ENCODE peak calls at places on chromosomes 3 and 15, in five cellular contexts. J is BJ, M is cardiac fibroblast, A is cardiac muscle cell, H is fibroblast of the aortic adventitia. N is an unnamed sample.

GRCh38 chr3:44962606-44963393 is 13.2 kb downstream of the ZDHHC3 start:
- DNase-seq in J (no peak), M (no peak), A (no peak), H (no peak), N (no peak)

GRCh38 chr3:45921158-45922038 is 21.9 kb upstream of the CXCR6 start:
- DNase-seq in J (no peak), M (no peak), A (no peak), H (no peak), N (no peak)

GRCh38 chr3:149777414-149778214 is 14.7 kb downstream of the ANKUB1 start:
- DNase-seq in J (no peak), M (no peak), A (no peak), H (no peak), N (no peak)

GRCh38 chr3:160081958-160082533 is 93.4 kb downstream of the IL12A start:
- DNase-seq in J (no peak), M (no peak), A (no peak), H (no peak), N (no peak)

GRCh38 chr15:67048281-67049279 is 16.8 kb upstream of the SMAD3 start:
- DNase-seq in J (peak), M (peak), A (no peak), H (peak), N (peak)

GRCh38 chr3:153373571-153373970 is 211.5 kb downstream of the RAP2B start:
- DNase-seq in J (no peak), M (peak), A (no peak), H (peak), N (no peak)

GRCh38 chr15:67253103-67253502 is 1.4 kb downstream of the AAGAB start:
- DNase-seq in J (no peak), M (no peak), A (no peak), H (no peak), N (no peak)

GRCh38 chr3:54628888-54629368 is 298.9 kb downstream of the LRTM1 start:
- DNase-seq in J (no peak), M (no peak), A (no peak), H (no peak), N (no peak)

GRCh38 chr3:179067839-179068238 is 3.8 kb downstream of the ZMAT3 start:
- DNase-seq in J (no peak), M (peak), A (peak), H (peak), N (no peak)

GRCh38 chr3:31319332-31319731 is 213.4 kb upstream of the STT3B start:
- DNase-seq in J (no peak), M (no peak), A (no peak), H (no peak), N (no peak)

GRCh38 chr3:143627336-143627735 is 220.9 kb downstream of the SLC9A9 start:
- DNase-seq in J (no peak), M (peak), A (no peak), H (peak), N (no peak)

GRCh38 chr3:194001728-194002459 is 134.1 kb upstream of the HES1 start:
- DNase-seq in J (no peak), M (no peak), A (no peak), H (no peak), N (no peak)

GRCh38 chr3:108180214-108180613 is 42.0 kb downstream of the IFT57 start:
- DNase-seq in J (no peak), M (peak), A (no peak), H (peak), N (no peak)

GRCh38 chr15:51782357-51782896 is 31.0 kb downstream of the TMOD2 start:
- DNase-seq in J (no peak), M (peak), A (no peak), H (peak), N (no peak)

GRCh38 chr3:22835041-22835440 is 368.1 kb upstream of the UBE2E2 start:
- DNase-seq in J (no peak), M (no peak), A (no peak), H (no peak), N (no peak)

GRCh38 chr3:126465928-126466564 is 9.6 kb downstream of the ZXDC start:
- DNase-seq in J (no peak), M (no peak), A (no peak), H (no peak), N (peak)

GRCh38 chr3:38610934-38611333 is 38.6 kb downstream of the SCN5A start:
- DNase-seq in J (no peak), M (no peak), A (no peak), H (no peak), N (peak)

GRCh38 chr3:150830094-150830681 is 67.2 kb upstream of the SIAH2 start:
- DNase-seq in J (no peak), M (no peak), A (peak), H (peak), N (no peak)

GRCh38 chr15:40984963-40985362 is 31.7 kb downstream of the CHAC1 start:
- DNase-seq in J (peak), M (peak), A (no peak), H (peak), N (no peak)

GRCh38 chr3:97979610-97980009 is 7.4 kb upstream of the RIOX2 start:
- DNase-seq in J (no peak), M (no peak), A (peak), H (no peak), N (no peak)

GRCh38 chr15:71296032-71296686 is 180.9 kb downstream of the THSD4 start:
- DNase-seq in J (no peak), M (peak), A (no peak), H (peak), N (no peak)

GRCh38 chr3:38805765-38806386 is 10.1 kb downstream of the SCN10A start:
- DNase-seq in J (no peak), M (peak), A (peak), H (peak), N (no peak)

GRCh38 chr15:29470794-29471193 is 201.2 kb upstream of the NSMCE3 start:
- DNase-seq in J (no peak), M (no peak), A (no peak), H (no peak), N (no peak)

GRCh38 chr3:12707425-12707824 is 43.5 kb upstream of the RAF1 start:
- DNase-seq in J (no peak), M (peak), A (no peak), H (peak), N (no peak)

GRCh38 chr3:58899159-58899952 is 150.5 kb downstream of the CFAP20DC start:
- DNase-seq in J (no peak), M (peak), A (peak), H (peak), N (no peak)

GRCh38 chr15:48084759-48085420 is 35.9 kb upstream of the SLC24A5 start:
- DNase-seq in J (no peak), M (peak), A (peak), H (peak), N (no peak)

GRCh38 chr15:59933607-59934006 is 70.5 kb upstream of the FOXB1 start:
- DNase-seq in J (no peak), M (no peak), A (no peak), H (no peak), N (no peak)

GRCh38 chr15:52417501-52417900 is 111.2 kb downstream of the MYO5A start:
- DNase-seq in J (no peak), M (peak), A (no peak), H (peak), N (no peak)

GRCh38 chr3:188179006-188179966 is 25.3 kb downstream of the LPP start:
- DNase-seq in J (no peak), M (no peak), A (peak), H (peak), N (peak)

GRCh38 chr3:115275897-115276296 is 128.8 kb upstream of the ZBTB20 start:
- DNase-seq in J (no peak), M (peak), A (no peak), H (peak), N (no peak)

GRCh38 chr3:131535596-131535995 is 32.8 kb upstream of the MRPL3 start:
- DNase-seq in J (peak), M (no peak), A (no peak), H (no peak), N (no peak)

GRCh38 chr3:51747840-51748239 is 31.2 kb downstream of the IQCF6 start:
- DNase-seq in J (no peak), M (no peak), A (no peak), H (no peak), N (no peak)

GRCh38 chr15:96494530-96494929 is 164.0 kb downstream of the NR2F2 start:
- DNase-seq in J (no peak), M (no peak), A (no peak), H (no peak), N (no peak)

GRCh38 chr15:34719883-34720148 is 35.0 kb downstream of the GJD2 start:
- DNase-seq in J (no peak), M (no peak), A (no peak), H (no peak), N (no peak)

GRCh38 chr15:25739687-25740121 is 123.4 kb downstream of the ATP10A start:
- DNase-seq in J (no peak), M (peak), A (peak), H (peak), N (no peak)

GRCh38 chr3:152096280-152096679 is 172.4 kb upstream of the MBNL1 start:
- DNase-seq in J (no peak), M (no peak), A (no peak), H (no peak), N (no peak)

GRCh38 chr15:39299506-39300267 is 281.2 kb upstream of the THBS1 start:
- DNase-seq in J (no peak), M (no peak), A (no peak), H (no peak), N (no peak)

GRCh38 chr3:87136066-87136596 is 91.0 kb upstream of the CHMP2B start:
- DNase-seq in J (no peak), M (no peak), A (no peak), H (no peak), N (no peak)

GRCh38 chr3:138187296-138188012 is at the start of gene ARMC8:
- DNase-seq in J (peak), M (peak), A (peak), H (peak), N (peak)

GRCh38 chr15:101037090-101037830 is 118.1 kb downstream of the LRRK1 start:
- DNase-seq in J (no peak), M (no peak), A (no peak), H (no peak), N (no peak)

GRCh38 chr3:13782501-13782900 is 97.4 kb downstream of the WNT7A start:
- DNase-seq in J (no peak), M (no peak), A (no peak), H (no peak), N (peak)
- H3K4me3 ChIP-seq in J (no peak), M (no peak), A (no peak), H (no peak), N (no peak)

GRCh38 chr3:48428863-48429415 is 947 bp downstream of the PLXNB1 start:
- DNase-seq in J (no peak), M (peak), A (peak), H (no peak), N (no peak)
- H3K4me3 ChIP-seq in J (peak), M (peak), A (peak), H (peak), N (peak)

DNA sequence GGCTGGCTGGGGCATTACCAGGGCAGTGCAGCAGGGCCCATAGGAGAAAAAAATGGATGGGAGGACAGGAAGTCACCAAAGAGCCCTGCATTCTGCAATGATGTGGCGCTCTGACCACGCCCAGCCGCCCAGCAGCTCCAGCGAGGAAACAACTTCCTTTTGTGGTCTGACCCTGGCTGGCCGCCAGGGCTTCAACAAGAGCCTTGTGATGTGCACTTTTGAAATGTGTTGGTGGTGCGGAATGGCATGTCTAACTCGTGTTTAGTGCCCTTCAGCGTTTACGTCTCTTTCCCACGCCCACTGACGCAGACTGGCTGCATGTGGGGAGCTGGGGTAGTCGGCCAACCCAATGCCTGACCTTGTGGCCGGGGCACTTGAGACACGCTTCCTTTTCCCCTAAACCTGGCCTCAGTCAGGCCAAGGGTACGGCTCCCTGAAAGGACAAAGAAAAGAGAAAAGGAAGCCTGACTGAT is 81.9 kb upstream of the CTNNB1 start:
- DNase-seq in J (peak), M (peak), A (peak), H (no peak), N (peak)
- H3K4me3 ChIP-seq in J (no peak), M (no peak), A (no peak), H (no peak), N (no peak)

DNA sequence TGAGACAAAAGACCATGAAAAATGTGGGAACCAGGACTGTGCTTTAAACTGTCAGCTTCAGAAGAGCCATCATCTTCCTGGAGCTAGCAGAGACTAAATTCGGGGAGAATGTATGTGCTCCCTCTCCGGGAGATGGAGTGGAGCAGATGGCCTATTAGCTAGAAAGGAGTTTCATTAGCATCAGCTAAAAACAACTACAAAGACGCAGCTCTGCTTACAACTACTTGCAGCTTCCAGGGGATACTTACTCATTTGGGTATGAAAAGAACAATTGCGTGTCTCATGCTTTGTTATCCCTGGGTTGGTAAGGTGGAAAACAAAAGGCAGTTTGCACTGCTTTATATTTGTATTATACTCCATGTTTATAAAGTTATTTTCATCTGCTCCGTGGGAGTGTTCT is 159.6 kb downstream of the MFSD1 start:
- DNase-seq in J (no peak), M (no peak), A (no peak), H (no peak), N (no peak)
- H3K4me3 ChIP-seq in J (no peak), M (no peak), A (no peak), H (no peak), N (no peak)

GRCh38 chr3:185942907-185943306 is 5.1 kb upstream of the TRA2B start:
- DNase-seq in J (no peak), M (no peak), A (no peak), H (no peak), N (no peak)

GRCh38 chr3:185939721-185940120 is 1.9 kb upstream of the TRA2B start:
- DNase-seq in J (no peak), M (no peak), A (no peak), H (no peak), N (no peak)

GRCh38 chr3:185940951-185941350 is 3.1 kb upstream of the TRA2B start:
- DNase-seq in J (no peak), M (no peak), A (no peak), H (no peak), N (no peak)

GRCh38 chr3:185942396-185942795 is 4.6 kb upstream of the TRA2B start:
- DNase-seq in J (no peak), M (no peak), A (no peak), H (no peak), N (no peak)

DNA sequence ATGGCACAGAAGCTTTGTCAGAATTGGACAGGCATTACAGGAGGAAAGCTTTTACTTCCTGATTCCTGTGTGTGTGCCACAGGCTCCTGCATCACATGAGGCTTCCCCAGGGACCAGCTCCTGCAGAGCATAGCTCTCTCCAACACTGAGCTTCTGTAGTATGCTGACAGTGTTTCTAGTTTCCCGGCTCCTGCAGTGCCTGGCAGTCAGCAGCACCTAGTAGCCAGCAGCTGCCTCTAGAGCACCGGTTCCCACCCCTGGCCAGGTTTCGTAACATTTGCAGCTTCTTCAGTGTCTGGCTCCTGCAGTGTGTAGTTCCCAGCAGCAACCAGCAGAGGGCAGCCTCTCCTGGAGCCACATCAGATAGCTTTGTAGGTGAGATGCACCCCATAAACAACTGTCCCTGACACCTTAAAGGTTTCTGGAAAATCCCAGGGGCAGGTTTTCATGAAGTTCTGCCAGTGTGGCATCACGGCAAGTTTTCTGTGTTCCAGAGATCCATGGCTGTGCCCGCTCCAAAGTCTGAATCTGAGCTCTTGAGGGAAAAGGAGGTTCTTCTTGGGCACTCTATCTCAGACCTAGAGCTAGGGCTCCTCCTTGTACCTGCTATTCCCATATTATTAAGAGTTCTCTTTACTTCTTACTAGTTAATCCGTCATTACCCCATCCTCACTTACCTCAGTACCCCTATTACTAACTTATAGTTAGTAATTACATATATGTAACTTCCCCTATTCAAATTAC is 5.7 kb upstream of the TRA2B start:
- DNase-seq in J (no peak), M (peak), A (peak), H (peak), N (peak)
- H3K4me3 ChIP-seq in J (no peak), M (peak), A (no peak), H (peak), N (no peak)

GRCh38 chr15:74460298-74460697 is 662 bp downstream of the UBL7 start:
- DNase-seq in J (no peak), M (no peak), A (no peak), H (no peak), N (no peak)

GRCh38 chr15:74464216-74464615 is 3.3 kb upstream of the UBL7 start:
- DNase-seq in J (no peak), M (no peak), A (no peak), H (no peak), N (no peak)

GRCh38 chr15:74460903-74461846 is at the start of gene UBL7:
- DNase-seq in J (peak), M (peak), A (peak), H (peak), N (peak)

GRCh38 chr15:74463634-74464033 is 2.7 kb upstream of the UBL7 start:
- DNase-seq in J (no peak), M (no peak), A (no peak), H (no peak), N (no peak)

GRCh38 chr15:74461847-74462511 is 1.0 kb upstream of the UBL7 start:
- DNase-seq in J (no peak), M (no peak), A (peak), H (peak), N (no peak)
- H3K4me3 ChIP-seq in J (peak), M (peak), A (peak), H (peak), N (peak)

DNA sequence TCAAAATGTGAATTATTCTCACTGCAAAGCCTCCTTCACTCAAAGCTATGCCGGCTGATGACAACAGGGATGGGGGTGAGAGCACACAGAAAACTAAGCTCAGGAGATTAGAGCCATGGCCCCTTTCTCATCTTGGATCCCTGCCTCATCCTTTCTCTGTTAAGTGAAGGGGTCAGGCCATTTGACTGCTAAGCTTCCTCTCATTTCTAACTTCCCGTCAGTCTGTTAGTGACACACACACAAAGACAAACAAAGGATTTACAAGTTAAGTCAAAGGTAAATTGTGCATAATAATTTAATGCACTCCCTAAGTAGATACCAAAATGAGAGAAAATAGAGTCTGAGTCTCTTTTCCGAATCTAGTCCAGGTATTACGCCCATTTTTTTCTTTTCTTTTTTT is 1.2 kb downstream of the SS18L2 start:
- DNase-seq in J (no peak), M (no peak), A (no peak), H (no peak), N (no peak)
- H3K4me3 ChIP-seq in J (peak), M (peak), A (no peak), H (peak), N (no peak)

DNA sequence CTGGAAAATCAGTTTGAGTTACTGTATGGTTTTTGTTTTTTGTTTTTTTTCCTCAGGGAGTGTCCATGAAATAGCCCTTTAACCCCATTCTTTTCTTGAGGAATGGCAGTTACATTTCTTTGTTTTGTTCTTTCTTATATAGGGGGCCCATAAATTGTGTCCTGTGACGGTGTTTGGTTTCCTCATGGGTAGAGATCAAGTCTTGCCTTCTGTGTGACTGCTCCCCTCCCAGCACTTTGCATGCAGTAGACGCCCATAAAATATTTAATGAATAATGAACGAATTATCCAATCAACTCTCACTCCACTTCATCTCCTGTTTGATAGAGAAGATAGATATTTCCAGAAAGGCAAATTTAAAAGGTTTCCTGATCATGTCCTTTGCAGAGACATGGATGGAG is 78.1 kb downstream of the CADPS start:
- DNase-seq in J (no peak), M (no peak), A (no peak), H (no peak), N (no peak)
- H3K4me3 ChIP-seq in J (no peak), M (no peak), A (no peak), H (no peak), N (no peak)

DNA sequence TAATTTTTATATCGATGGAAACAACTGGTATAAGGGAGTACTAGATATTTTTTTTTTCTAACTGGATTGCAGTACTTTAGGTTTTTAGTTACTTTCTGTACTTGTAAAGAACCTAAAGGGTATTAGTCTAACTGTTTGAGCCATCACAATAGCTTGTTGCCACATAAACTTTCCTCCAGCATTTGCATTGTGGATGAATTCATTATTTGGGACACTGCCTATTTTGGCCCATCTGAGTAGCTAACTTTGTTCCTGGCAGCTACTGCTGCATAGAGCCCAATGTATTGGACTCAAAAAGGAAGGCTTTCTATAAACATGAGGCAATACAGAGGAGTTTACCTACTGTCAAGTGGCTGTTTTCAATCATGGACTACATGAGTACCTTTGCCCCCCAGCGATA is 1.9 kb downstream of the ROBO2 start:
- DNase-seq in J (no peak), M (no peak), A (no peak), H (no peak), N (no peak)
- H3K4me3 ChIP-seq in J (no peak), M (no peak), A (peak), H (no peak), N (no peak)